ENCODE peak calls at places on chromosomes 3 and 15, in eight cellular contexts. J is HFF-Myc, E is psoas muscle, N is fibroblast of lung, R is GM12865, K is heart right ventricle, Q is cardiac muscle cell, V is OCI-LY7. Y is an unnamed sample.

GRCh38 chr3:129399895-129400357 is 28.5 kb downstream of the EFCAB12 start:
- DNase-seq in J (no peak), K (no peak), V (no peak), E (no peak), Q (no peak), R (peak; percentile 58), N (peak; percentile 25), Y (no peak)

GRCh38 chr3:32442766-32443165 is 51.1 kb downstream of the CMTM7 start:
- DNase-seq in V (no peak), J (no peak), K (no peak), E (no peak), Q (no peak), R (no peak), N (peak; percentile 55), Y (peak; percentile 23)

GRCh38 chr15:40873625-40874561 is at the start of gene RHOV:
- DNase-seq in Q (peak; percentile 85), J (no peak), E (peak; percentile 66), R (peak; percentile 76), K (peak; percentile 36), N (peak; percentile 53), V (peak; percentile 72), Y (peak; percentile 20)

GRCh38 chr3:155281892-155282291 is 11.6 kb downstream of the STRIT1 start:
- DNase-seq in N (peak; percentile 39), J (no peak), R (no peak), Q (no peak), V (no peak), E (no peak), K (no peak), Y (peak; percentile 63)

GRCh38 chr3:31350307-31350706 is 182.4 kb upstream of the STT3B start:
- DNase-seq in Q (no peak), J (no peak), R (no peak), V (no peak), E (no peak), K (no peak), N (no peak), Y (no peak)

GRCh38 chr15:67135494-67135893 is 70.1 kb downstream of the SMAD3 start:
- DNase-seq in N (peak; percentile 78), V (peak; percentile 14), R (no peak), Q (no peak), J (no peak), E (no peak), K (no peak), Y (peak; percentile 84)

GRCh38 chr15:60614862-60615771 is 136.2 kb upstream of the ICE2 start:
- DNase-seq in R (no peak), N (no peak), K (no peak), Q (no peak), V (no peak), J (no peak), E (no peak), Y (no peak)

GRCh38 chr15:63983071-63983711 is 63.1 kb downstream of the DAPK2 start:
- DNase-seq in K (no peak), V (peak; percentile 34), J (no peak), R (peak; percentile 28), E (no peak), Q (no peak), N (no peak), Y (no peak)

GRCh38 chr3:143239026-143239425 is 119.5 kb downstream of the CHST2 start:
- DNase-seq in V (no peak), R (no peak), K (no peak), Q (no peak), E (no peak), J (no peak), N (peak; percentile 71), Y (peak; percentile 77)

GRCh38 chr3:126544596-126545281 is 14.0 kb downstream of the C3orf22 start:
- DNase-seq in K (no peak), V (no peak), N (no peak), E (peak; percentile 42), R (no peak), Q (no peak), J (no peak), Y (no peak)

GRCh38 chr3:76222115-76222652 is 436.8 kb upstream of the ZNF717 start:
- DNase-seq in K (no peak), N (no peak), Q (peak; percentile 12), R (no peak), J (no peak), E (no peak), V (no peak), Y (no peak)

GRCh38 chr15:68031406-68031805 is 22.7 kb upstream of the PIAS1 start:
- DNase-seq in K (no peak), Q (no peak), E (no peak), N (no peak), J (no peak), V (no peak), R (no peak), Y (no peak)

GRCh38 chr3:54758461-54758860 is 169.4 kb downstream of the LRTM1 start:
- DNase-seq in V (no peak), R (no peak), J (no peak), N (no peak), E (no peak), Q (no peak), K (no peak), Y (no peak)

DNA sequence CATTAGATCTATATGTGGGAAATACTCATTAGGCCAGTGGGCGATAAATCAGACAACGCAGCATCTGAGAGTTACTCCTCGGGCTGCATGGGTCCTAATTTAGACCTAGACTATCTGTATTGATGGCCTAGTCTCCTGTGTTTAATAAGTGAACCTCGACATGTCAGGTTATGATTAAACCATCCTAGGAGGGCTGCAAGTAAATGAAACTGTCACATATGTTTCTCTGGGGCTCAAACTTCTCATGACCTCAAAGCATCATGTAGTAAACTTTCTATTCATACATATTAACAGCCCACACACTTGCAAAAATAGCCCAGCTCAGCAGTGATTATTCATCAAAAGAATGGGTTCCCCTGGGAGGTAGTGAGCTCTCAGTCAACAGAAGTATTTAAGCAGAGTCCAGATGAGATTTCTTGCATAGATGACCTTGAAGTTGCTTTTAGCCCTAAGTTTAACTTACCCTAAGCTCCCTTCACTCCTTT is 51.6 kb downstream of the RAB11A start:
- DNase-seq in Q (no peak), V (no peak), J (no peak), R (peak; percentile 83), K (no peak), E (no peak), N (no peak), Y (peak; percentile 44)
- H3K4me3 ChIP-seq in Q (no peak overlapping the region), V (no peak overlapping the region), J (no peak overlapping the region), R (no peak overlapping the region), K (no peak overlapping the region), E (no peak overlapping the region), N (no peak overlapping the region), Y (no peak overlapping the region)

GRCh38 chr3:139113766-139114165 is 69.1 kb upstream of the PRR23C start:
- DNase-seq in J (no peak), Q (no peak), K (no peak), V (no peak), N (no peak), R (no peak), E (no peak), Y (no peak)

GRCh38 chr3:139112230-139112558 is 67.5 kb upstream of the PRR23C start:
- DNase-seq in R (no peak), J (no peak), V (no peak), E (no peak), Q (no peak), K (no peak), N (no peak), Y (no peak)

GRCh38 chr3:139110072-139110830 is 65.6 kb upstream of the PRR23C start:
- DNase-seq in R (peak; percentile 68), E (no peak), J (no peak), N (no peak), Q (no peak), V (no peak), K (peak; percentile 41), Y (no peak)

GRCh38 chr3:139111392-139112229 is 66.9 kb upstream of the PRR23C start:
- DNase-seq in R (peak; percentile 62), V (peak; percentile 39), E (peak; percentile 71), Q (peak; percentile 79), J (peak; percentile 36), K (peak; percentile 47), N (peak; percentile 54), Y (peak; percentile 62)

GRCh38 chr3:139113231-139113749 is 68.6 kb upstream of the PRR23C start:
- DNase-seq in E (no peak), R (no peak), Q (no peak), V (no peak), N (no peak), K (no peak), J (no peak), Y (no peak)
- TF ChIP-seq CTCF in E (no peak), R (no peak), Q (no peak), V (peak; percentile 12), N (no peak), K (no peak), J (peak; percentile 14), Y (peak; percentile 13)

GRCh38 chr15:79972861-79973260 is 1.9 kb upstream of the BCL2A1 start:
- DNase-seq in K (no peak), R (no peak), N (no peak), V (no peak), J (no peak), E (no peak), Q (no peak), Y (no peak)

GRCh38 chr15:79967331-79968182 is 3.4 kb downstream of the BCL2A1 start:
- DNase-seq in N (peak; percentile 27), R (peak; percentile 31), E (no peak), Q (no peak), K (no peak), V (no peak), J (no peak), Y (no peak)

GRCh38 chr15:79973445-79974180 is 2.6 kb upstream of the BCL2A1 start:
- DNase-seq in R (peak; percentile 83), Q (no peak), E (no peak), V (peak; percentile 31), J (no peak), N (no peak), K (no peak), Y (no peak)

GRCh38 chr15:79969175-79969574 is 1.8 kb downstream of the BCL2A1 start:
- DNase-seq in Q (no peak), V (no peak), J (no peak), R (no peak), K (no peak), N (no peak), E (no peak), Y (no peak)

GRCh38 chr15:79970921-79971434 is at the start of gene BCL2A1:
- DNase-seq in J (peak; percentile 21), E (no peak), K (no peak), R (peak; percentile 92), N (peak; percentile 94), V (peak; percentile 51), Q (no peak), Y (peak; percentile 83)
- H3K4me3 ChIP-seq in J (no peak within 1 kb of the TSS), E (no peak within 1 kb of the TSS), K (peak within 1 kb of the TSS; percentile 22), R (peak within 1 kb of the TSS; percentile 91), N (peak within 1 kb of the TSS; percentile 38), V (peak within 1 kb of the TSS; percentile 28), Q (no peak within 1 kb of the TSS), Y (peak within 1 kb of the TSS; percentile 7)

DNA sequence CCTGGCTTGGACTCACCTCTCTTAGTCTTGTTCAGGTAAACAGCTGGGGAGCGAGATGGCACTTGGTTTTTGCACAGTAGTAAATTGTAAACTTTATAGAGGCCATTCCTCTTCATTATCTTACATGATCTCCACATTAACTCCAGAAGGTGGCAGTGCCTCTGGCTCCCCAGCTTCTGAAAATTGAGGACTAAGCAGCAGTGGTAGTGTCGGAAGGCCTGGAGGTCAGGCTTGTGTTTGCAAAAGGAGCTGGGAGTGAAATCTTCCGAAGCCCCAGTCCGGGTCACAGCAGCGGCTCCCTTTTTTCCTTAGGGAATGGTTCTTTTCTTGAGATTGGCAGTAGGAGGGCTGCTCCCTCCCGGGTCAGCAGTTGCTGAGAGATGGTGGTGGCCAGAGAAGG is 85.7 kb downstream of the FNDC3B start:
- DNase-seq in E (peak; percentile 54), N (no peak), Q (no peak), K (no peak), R (no peak), V (no peak), J (no peak), Y (no peak)
- TF ChIP-seq CTCF in E (peak; percentile 17), N (no peak), Q (no peak), K (no peak), R (no peak), V (no peak), J (no peak), Y (no peak)